ENCODE peak calls at places on chromosomes 5 and 9, in five cellular contexts. L is nephron progenitor cell, O is NCI-H82, A is COR-L47, C is Peyer's patch. H is an unnamed sample.

GRCh38 chr5:4700082-4700481 is 440.0 kb upstream of the ADAMTS16 start:
- DNase-seq in L (peak), O (peak), A (peak), C (no peak), H (no peak)

GRCh38 chr5:367358-368130 is 46.0 kb downstream of the AHRR start:
- DNase-seq in L (no peak), O (no peak), A (no peak), C (no peak), H (no peak)

GRCh38 chr9:131461166-131461565 is 41.6 kb upstream of the POMT1 start:
- DNase-seq in L (no peak), O (no peak), A (no peak), C (no peak), H (no peak)

GRCh38 chr5:142872795-142873194 is 102.6 kb downstream of the ARHGAP26 start:
- DNase-seq in L (no peak), O (peak), A (no peak), C (peak), H (no peak)

GRCh38 chr9:111251453-111251837 is 78.6 kb downstream of the OR2K2 start:
- DNase-seq in L (no peak), O (no peak), A (no peak), C (no peak), H (no peak)

GRCh38 chr9:78601957-78602565 is 305.1 kb downstream of the PSAT1 start:
- DNase-seq in L (peak), O (peak), A (peak), C (no peak), H (no peak)

GRCh38 chr9:80699551-80699998 is 989.8 kb downstream of the TLE1 start:
- DNase-seq in L (no peak), O (no peak), A (no peak), C (no peak), H (no peak)

GRCh38 chr5:116543501-116543900 is 31.1 kb downstream of the SEMA6A start:
- DNase-seq in L (no peak), O (no peak), A (no peak), C (no peak), H (no peak)

GRCh38 chr5:135204151-135204600 is 170.1 kb upstream of the PITX1 start:
- DNase-seq in L (no peak), O (peak), A (peak), C (no peak), H (no peak)

GRCh38 chr5:54234304-54234938 is 76.0 kb downstream of the ARL15 start:
- DNase-seq in L (no peak), O (peak), A (peak), C (no peak), H (no peak)

GRCh38 chr9:14561929-14562386 is 131.3 kb downstream of the ZDHHC21 start:
- DNase-seq in L (peak), O (no peak), A (no peak), C (no peak), H (no peak)

GRCh38 chr9:91408475-91408874 is 15.2 kb downstream of the NFIL3 start:
- DNase-seq in L (no peak), O (no peak), A (no peak), C (no peak), H (no peak)

GRCh38 chr5:178569485-178569884 is 20.7 kb downstream of the COL23A1 start:
- DNase-seq in L (no peak), O (no peak), A (no peak), C (no peak), H (no peak)